ENCODE peak calls at places on chromosome 10, in five cellular contexts. One of them, this sample, is unnamed.

GRCh38 chr10:73876971-73877370 is 2.6 kb upstream of the CAMK2G start:
- DNase-seq in tibial artery: no peak
- DNase-seq in CD8-positive, alpha-beta memory T cell: no peak
- DNase-seq in right atrium auricular region: no peak
- DNase-seq in body of pancreas: no peak
- DNase-seq in this sample: no peak

GRCh38 chr10:122013311-122013780 is 24.4 kb downstream of the TACC2 start:
- DNase-seq in tibial artery: no peak
- DNase-seq in CD8-positive, alpha-beta memory T cell: no peak
- DNase-seq in right atrium auricular region: no peak
- DNase-seq in body of pancreas: peak; percentile 68
- DNase-seq in this sample: no peak

GRCh38 chr10:33258951-33259350 is 75.5 kb downstream of the NRP1 start:
- DNase-seq in tibial artery: no peak
- DNase-seq in CD8-positive, alpha-beta memory T cell: no peak
- DNase-seq in right atrium auricular region: no peak
- DNase-seq in body of pancreas: no peak
- DNase-seq in this sample: no peak

GRCh38 chr10:33306756-33307519 is 27.5 kb downstream of the NRP1 start:
- DNase-seq in tibial artery: no peak
- DNase-seq in CD8-positive, alpha-beta memory T cell: no peak
- DNase-seq in right atrium auricular region: no peak
- DNase-seq in body of pancreas: no peak
- DNase-seq in this sample: no peak

GRCh38 chr10:46282460-46283216 is 4.2 kb upstream of the ANTXRL start:
- DNase-seq in tibial artery: peak; percentile 95
- DNase-seq in CD8-positive, alpha-beta memory T cell: peak; percentile 77
- DNase-seq in right atrium auricular region: peak; percentile 83
- DNase-seq in body of pancreas: peak; percentile 84
- DNase-seq in this sample: no peak

GRCh38 chr10:96651998-96652431 is 65.2 kb upstream of the TM9SF3 start:
- DNase-seq in tibial artery: no peak
- DNase-seq in CD8-positive, alpha-beta memory T cell: peak; percentile 81
- DNase-seq in right atrium auricular region: no peak
- DNase-seq in body of pancreas: peak; percentile 49
- DNase-seq in this sample: no peak

GRCh38 chr10:32942081-32942480 is 15.9 kb downstream of the ITGB1 start:
- DNase-seq in tibial artery: no peak
- DNase-seq in CD8-positive, alpha-beta memory T cell: no peak
- DNase-seq in right atrium auricular region: no peak
- DNase-seq in body of pancreas: no peak
- DNase-seq in this sample: no peak

GRCh38 chr10:3873728-3874461 is 88.9 kb upstream of the KLF6 start:
- DNase-seq in tibial artery: no peak
- DNase-seq in CD8-positive, alpha-beta memory T cell: peak; percentile 58
- DNase-seq in right atrium auricular region: peak; percentile 54
- DNase-seq in body of pancreas: peak; percentile 73
- DNase-seq in this sample: no peak

GRCh38 chr10:84156768-84157167 is 16.8 kb upstream of the GPR15LG start:
- DNase-seq in tibial artery: no peak
- DNase-seq in CD8-positive, alpha-beta memory T cell: peak; percentile 67
- DNase-seq in right atrium auricular region: no peak
- DNase-seq in body of pancreas: no peak
- DNase-seq in this sample: no peak

GRCh38 chr10:35218339-35218955 is 91.8 kb downstream of the CREM start:
- DNase-seq in tibial artery: peak; percentile 87
- DNase-seq in CD8-positive, alpha-beta memory T cell: peak; percentile 86
- DNase-seq in right atrium auricular region: peak; percentile 92
- DNase-seq in body of pancreas: peak; percentile 88
- DNase-seq in this sample: peak; percentile 94

GRCh38 chr10:105023706-105024105 is 382.6 kb downstream of the SORCS3 start:
- DNase-seq in tibial artery: peak; percentile 73
- DNase-seq in CD8-positive, alpha-beta memory T cell: no peak
- DNase-seq in right atrium auricular region: no peak
- DNase-seq in body of pancreas: no peak
- DNase-seq in this sample: no peak

DNA sequence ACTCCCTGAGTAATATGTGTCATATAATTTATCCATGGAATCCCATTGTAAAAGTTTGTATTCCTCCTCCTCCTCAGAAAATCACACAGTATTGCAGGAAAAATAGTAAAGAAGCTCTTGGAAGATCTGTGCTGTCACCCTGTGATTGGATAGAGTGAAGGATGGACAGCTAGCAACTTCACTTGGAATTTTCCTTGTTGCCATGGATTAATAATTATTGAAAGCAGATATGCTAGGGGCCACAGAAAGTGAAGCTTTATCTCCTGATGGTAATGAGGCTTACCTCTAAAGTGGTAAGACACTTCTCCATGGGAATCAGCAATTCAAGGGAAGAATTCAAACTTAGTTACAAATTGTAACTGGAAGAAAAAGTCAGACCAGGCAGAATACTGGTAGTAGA is 48.8 kb downstream of the PHYHIPL start:
- DNase-seq in tibial artery: no peak
- DNase-seq in CD8-positive, alpha-beta memory T cell: no peak
- DNase-seq in right atrium auricular region: no peak
- DNase-seq in body of pancreas: no peak
- DNase-seq in this sample: no peak
- H3K27me3 ChIP-seq in tibial artery: no peaks in the 10 kb centered on the region
- H3K27me3 ChIP-seq in CD8-positive, alpha-beta memory T cell: no peaks in the 10 kb centered on the region
- H3K27me3 ChIP-seq in right atrium auricular region: no peaks in the 10 kb centered on the region
- H3K27me3 ChIP-seq in body of pancreas: no peaks in the 10 kb centered on the region
- H3K27me3 ChIP-seq in this sample: no peaks in the 10 kb centered on the region

GRCh38 chr10:60296073-60296472 is 93.6 kb downstream of the ANK3 start:
- DNase-seq in tibial artery: no peak
- DNase-seq in CD8-positive, alpha-beta memory T cell: no peak
- DNase-seq in right atrium auricular region: no peak
- DNase-seq in body of pancreas: no peak
- DNase-seq in this sample: no peak

GRCh38 chr10:60298408-60299389 is 91.0 kb downstream of the ANK3 start:
- DNase-seq in tibial artery: no peak
- DNase-seq in CD8-positive, alpha-beta memory T cell: no peak
- DNase-seq in right atrium auricular region: no peak
- DNase-seq in body of pancreas: no peak
- DNase-seq in this sample: no peak

GRCh38 chr10:60293797-60294196 is 95.9 kb downstream of the ANK3 start:
- DNase-seq in tibial artery: no peak
- DNase-seq in CD8-positive, alpha-beta memory T cell: no peak
- DNase-seq in right atrium auricular region: no peak
- DNase-seq in body of pancreas: no peak
- DNase-seq in this sample: no peak

GRCh38 chr10:60291354-60291930 is 98.2 kb downstream of the ANK3 start:
- DNase-seq in tibial artery: no peak
- DNase-seq in CD8-positive, alpha-beta memory T cell: no peak
- DNase-seq in right atrium auricular region: no peak
- DNase-seq in body of pancreas: no peak
- DNase-seq in this sample: no peak

DNA sequence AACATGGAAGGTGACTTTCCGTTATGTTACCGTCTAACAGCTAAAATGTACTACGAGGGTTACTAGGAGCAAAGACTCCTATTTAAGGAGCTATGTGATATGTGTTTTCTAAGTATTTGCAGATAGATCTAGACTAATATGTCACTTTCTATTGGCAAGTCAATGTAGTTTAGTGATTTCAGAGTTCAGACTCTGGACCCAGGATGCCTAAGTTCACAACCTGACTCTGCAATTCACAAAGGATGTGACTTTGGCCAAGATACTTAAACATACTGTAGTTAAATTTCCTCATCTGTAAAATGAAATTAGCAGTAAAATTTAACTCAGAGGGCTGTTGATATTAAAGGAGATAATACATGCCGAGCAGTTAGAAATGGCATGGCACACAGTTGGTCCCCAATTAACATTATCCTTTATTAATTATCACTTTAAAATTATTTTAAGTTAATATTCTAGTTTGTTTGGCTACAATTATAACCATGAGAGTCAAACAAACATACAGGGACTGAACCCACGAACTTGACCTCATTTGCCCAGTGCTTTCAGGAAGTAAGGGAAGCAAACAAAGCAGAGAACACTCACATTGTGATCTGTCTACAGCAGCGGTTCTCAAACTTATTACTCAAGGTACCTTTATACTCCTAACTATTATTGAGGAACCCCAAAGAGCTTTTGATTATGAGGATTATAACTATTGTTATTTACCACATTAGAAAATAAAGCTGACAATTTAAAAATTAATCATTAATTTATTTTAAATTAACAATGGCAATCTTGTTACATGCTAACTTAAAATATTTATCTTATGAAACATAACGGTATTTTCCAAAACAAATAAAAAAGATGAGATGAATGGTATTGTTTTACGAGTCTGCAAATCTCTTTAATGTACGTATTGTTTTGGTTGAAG is 94.4 kb downstream of the ANK3 start:
- DNase-seq in tibial artery: no peak
- DNase-seq in CD8-positive, alpha-beta memory T cell: no peak
- DNase-seq in right atrium auricular region: no peak
- DNase-seq in body of pancreas: no peak
- DNase-seq in this sample: no peak
- H3K27ac ChIP-seq in tibial artery: no peak overlapping the region
- H3K27ac ChIP-seq in CD8-positive, alpha-beta memory T cell: no peak overlapping the region
- H3K27ac ChIP-seq in right atrium auricular region: peak overlapping the region; percentile 88
- H3K27ac ChIP-seq in body of pancreas: no peak overlapping the region
- H3K27ac ChIP-seq in this sample: no peak overlapping the region

GRCh38 chr10:17212802-17213204 is 11.3 kb upstream of the TRDMT1 start:
- DNase-seq in tibial artery: no peak
- DNase-seq in CD8-positive, alpha-beta memory T cell: no peak
- DNase-seq in right atrium auricular region: no peak
- DNase-seq in body of pancreas: no peak
- DNase-seq in this sample: no peak

GRCh38 chr10:17209302-17209701 is 7.8 kb upstream of the TRDMT1 start:
- DNase-seq in tibial artery: no peak
- DNase-seq in CD8-positive, alpha-beta memory T cell: no peak
- DNase-seq in right atrium auricular region: no peak
- DNase-seq in body of pancreas: no peak
- DNase-seq in this sample: no peak

GRCh38 chr10:17213646-17214349 is 12.3 kb upstream of the TRDMT1 start:
- DNase-seq in tibial artery: no peak
- DNase-seq in CD8-positive, alpha-beta memory T cell: no peak
- DNase-seq in right atrium auricular region: no peak
- DNase-seq in body of pancreas: no peak
- DNase-seq in this sample: no peak

GRCh38 chr10:17209931-17210330 is 8.5 kb upstream of the TRDMT1 start:
- DNase-seq in tibial artery: no peak
- DNase-seq in CD8-positive, alpha-beta memory T cell: no peak
- DNase-seq in right atrium auricular region: no peak
- DNase-seq in body of pancreas: no peak
- DNase-seq in this sample: no peak

DNA sequence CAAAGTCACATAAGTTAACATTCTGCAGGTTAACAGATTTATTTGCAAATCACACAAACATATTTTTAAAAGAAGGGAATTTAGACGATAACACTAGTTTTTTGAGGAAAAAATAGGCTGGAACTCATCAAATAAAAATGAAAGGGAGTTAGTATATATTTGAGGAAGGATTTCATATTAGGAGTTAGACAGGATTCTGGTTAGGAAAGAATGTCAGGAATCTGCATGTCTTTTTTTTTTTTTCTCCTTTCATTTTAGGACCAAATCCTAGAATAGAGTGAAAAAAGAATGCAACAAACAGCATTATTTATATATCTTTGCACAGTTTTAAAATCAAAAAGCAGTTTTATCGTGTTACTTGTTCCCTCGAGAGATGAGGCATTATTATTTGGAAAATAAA is 8.9 kb upstream of the TRDMT1 start:
- DNase-seq in tibial artery: no peak
- DNase-seq in CD8-positive, alpha-beta memory T cell: no peak
- DNase-seq in right atrium auricular region: no peak
- DNase-seq in body of pancreas: no peak
- DNase-seq in this sample: no peak
- H3K4me1 ChIP-seq in tibial artery: no peaks in the 10 kb centered on the region
- H3K4me1 ChIP-seq in CD8-positive, alpha-beta memory T cell: peaks cover 15% of the 10 kb centered on the region
- H3K4me1 ChIP-seq in right atrium auricular region: no peaks in the 10 kb centered on the region
- H3K4me1 ChIP-seq in body of pancreas: no peaks in the 10 kb centered on the region
- H3K4me1 ChIP-seq in this sample: peaks cover 48% of the 10 kb centered on the region

GRCh38 chr10:11011966-11012365 is 5.7 kb upstream of the CELF2 start:
- DNase-seq in tibial artery: no peak
- DNase-seq in CD8-positive, alpha-beta memory T cell: no peak
- DNase-seq in right atrium auricular region: no peak
- DNase-seq in body of pancreas: no peak
- DNase-seq in this sample: no peak

GRCh38 chr10:11011436-11011835 is 6.2 kb upstream of the CELF2 start:
- DNase-seq in tibial artery: no peak
- DNase-seq in CD8-positive, alpha-beta memory T cell: no peak
- DNase-seq in right atrium auricular region: no peak
- DNase-seq in body of pancreas: no peak
- DNase-seq in this sample: no peak

GRCh38 chr10:11014671-11015141 is 3.0 kb upstream of the CELF2 start:
- DNase-seq in tibial artery: no peak
- DNase-seq in CD8-positive, alpha-beta memory T cell: no peak
- DNase-seq in right atrium auricular region: no peak
- DNase-seq in body of pancreas: no peak
- DNase-seq in this sample: no peak

GRCh38 chr10:11012476-11012875 is 5.2 kb upstream of the CELF2 start:
- DNase-seq in tibial artery: no peak
- DNase-seq in CD8-positive, alpha-beta memory T cell: no peak
- DNase-seq in right atrium auricular region: no peak
- DNase-seq in body of pancreas: no peak
- DNase-seq in this sample: peak; percentile 97

GRCh38 chr10:11012880-11013279 is 4.8 kb upstream of the CELF2 start:
- DNase-seq in tibial artery: no peak
- DNase-seq in CD8-positive, alpha-beta memory T cell: no peak
- DNase-seq in right atrium auricular region: no peak
- DNase-seq in body of pancreas: no peak
- DNase-seq in this sample: peak; percentile 90
- H3K27me3 ChIP-seq in tibial artery: no peaks in the 10 kb centered on the region
- H3K27me3 ChIP-seq in CD8-positive, alpha-beta memory T cell: peaks cover 30% of the 10 kb centered on the region
- H3K27me3 ChIP-seq in right atrium auricular region: no peaks in the 10 kb centered on the region
- H3K27me3 ChIP-seq in body of pancreas: no peaks in the 10 kb centered on the region
- H3K27me3 ChIP-seq in this sample: no peaks in the 10 kb centered on the region

DNA sequence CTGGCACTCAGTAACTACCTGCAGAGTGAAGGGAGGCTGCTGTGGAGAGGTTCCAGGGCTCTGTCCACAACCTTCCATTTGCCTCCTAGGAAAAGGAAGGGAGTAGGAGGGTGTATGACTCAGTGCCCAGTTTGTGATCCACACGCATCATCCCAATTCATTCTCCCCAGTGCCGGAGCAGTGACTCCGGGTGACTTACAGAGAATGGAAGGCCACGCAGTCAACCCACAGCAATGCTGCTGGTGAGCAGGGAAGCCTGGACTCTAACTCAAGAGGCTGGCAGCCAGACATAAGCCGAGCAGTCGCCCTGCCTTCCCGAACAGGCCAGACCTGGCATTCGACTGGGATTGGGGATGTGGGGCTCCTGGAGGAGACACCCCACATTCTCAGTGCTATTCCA is 139.9 kb downstream of the SH3PXD2A start:
- DNase-seq in tibial artery: no peak
- DNase-seq in CD8-positive, alpha-beta memory T cell: no peak
- DNase-seq in right atrium auricular region: no peak
- DNase-seq in body of pancreas: no peak
- DNase-seq in this sample: no peak
- H3K27ac ChIP-seq in tibial artery: no peak overlapping the region
- H3K27ac ChIP-seq in CD8-positive, alpha-beta memory T cell: no peak overlapping the region
- H3K27ac ChIP-seq in right atrium auricular region: no peak overlapping the region
- H3K27ac ChIP-seq in body of pancreas: peak overlapping the region; percentile 85
- H3K27ac ChIP-seq in this sample: no peak overlapping the region

GRCh38 chr10:89332092-89332633 is 4.4 kb downstream of the IFIT3 start:
- DNase-seq in tibial artery: no peak
- DNase-seq in CD8-positive, alpha-beta memory T cell: peak; percentile 54
- DNase-seq in right atrium auricular region: no peak
- DNase-seq in body of pancreas: peak; percentile 46
- DNase-seq in this sample: no peak
- H3K4me1 ChIP-seq in tibial artery: no peaks in the 10 kb centered on the region
- H3K4me1 ChIP-seq in CD8-positive, alpha-beta memory T cell: peaks cover 55% of the 10 kb centered on the region
- H3K4me1 ChIP-seq in right atrium auricular region: no peaks in the 10 kb centered on the region
- H3K4me1 ChIP-seq in body of pancreas: peaks cover 41% of the 10 kb centered on the region
- H3K4me1 ChIP-seq in this sample: peaks cover 6% of the 10 kb centered on the region